ENCODE peak calls at places on chromosomes 7 and 10, in five cellular contexts. X, U, Q, V and F are unnamed samples.

GRCh38 chr10:101649530-101650085 is 45.4 kb downstream of the FBXW4 start:
- DNase-seq in U (no peak), Q (no peak), V (peak; percentile 18), X (no peak), F (no peak)

GRCh38 chr10:77834943-77835668 is 91.4 kb downstream of the DLG5 start:
- DNase-seq in X (no peak), Q (no peak), V (no peak), U (no peak), F (no peak)

GRCh38 chr7:90256778-90257177 is 11.8 kb downstream of the CFAP69 start:
- DNase-seq in V (peak; percentile 17), U (no peak), Q (no peak), X (no peak), F (no peak)

GRCh38 chr7:133709036-133709880 is 417.9 kb upstream of the LRGUK start:
- DNase-seq in Q (no peak), U (no peak), X (no peak), V (peak; percentile 37), F (no peak)

GRCh38 chr10:86960863-86961434 is 2.5 kb downstream of the SNCG start:
- DNase-seq in Q (peak; percentile 34), U (no peak), X (no peak), V (no peak), F (no peak)

GRCh38 chr7:12423355-12423994 is 19.8 kb upstream of the VWDE start:
- DNase-seq in V (peak; percentile 71), X (peak; percentile 77), U (no peak), Q (no peak), F (no peak)

GRCh38 chr7:117652943-117653700 is 173.3 kb downstream of the CFTR start:
- DNase-seq in U (no peak), X (no peak), Q (no peak), V (no peak), F (no peak)

GRCh38 chr10:125523347-125523746 is 159.6 kb downstream of the TEX36 start:
- DNase-seq in Q (no peak), U (no peak), X (no peak), V (no peak), F (no peak)

GRCh38 chr7:944744-945143 is 9.7 kb downstream of the ADAP1 start:
- DNase-seq in V (no peak), U (no peak), X (no peak), Q (no peak), F (no peak)

GRCh38 chr7:50781894-50782293 is 802 bp downstream of the GRB10 start:
- DNase-seq in V (no peak), X (no peak), Q (no peak), U (no peak), F (no peak)

GRCh38 chr10:70699659-70700174 is 27.4 kb downstream of the ADAMTS14 start:
- DNase-seq in V (no peak), Q (peak; percentile 57), X (no peak), U (no peak), F (no peak)

GRCh38 chr7:126569402-126569801 is 683.3 kb downstream of the GRM8 start:
- DNase-seq in U (no peak), Q (no peak), X (no peak), V (no peak), F (no peak)

GRCh38 chr10:12556057-12556456 is 206.7 kb downstream of the CAMK1D start:
- DNase-seq in X (no peak), V (no peak), U (no peak), Q (no peak), F (no peak)

GRCh38 chr7:127776776-127777390 is 124.9 kb downstream of the SND1 start:
- DNase-seq in Q (no peak), U (no peak), X (peak; percentile 66), V (peak; percentile 90), F (no peak)

GRCh38 chr10:42941790-42942189 is 135.1 kb upstream of the RET start:
- DNase-seq in X (no peak), Q (peak; percentile 14), V (no peak), U (no peak), F (no peak)

DNA sequence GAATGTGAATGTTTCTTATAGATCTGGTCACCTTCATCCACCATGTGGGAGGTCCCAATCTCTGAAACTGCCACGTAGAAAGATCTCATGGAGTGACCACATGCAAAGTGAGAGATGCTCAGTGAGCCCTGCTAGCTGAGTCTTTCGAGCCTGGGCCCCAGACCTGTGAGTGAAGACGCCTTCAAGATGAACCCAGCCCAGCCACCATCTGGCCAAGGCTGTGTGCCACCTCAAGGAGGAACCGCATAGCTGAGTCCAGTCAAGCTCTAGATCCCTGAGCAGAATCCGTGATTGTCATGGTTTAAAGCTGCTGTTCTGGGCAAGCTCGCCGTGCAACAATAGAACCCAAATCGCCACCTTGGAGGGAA is 20.2 kb upstream of the PPIF start:
- DNase-seq in V (no peak), X (no peak), U (no peak), Q (no peak), F (no peak)
- H3K4me1 ChIP-seq in V (peaks cover 25% of the 10 kb centered on the region), X (peaks cover 7% of the 10 kb centered on the region), U (peaks cover 33% of the 10 kb centered on the region), Q (no peaks in the 10 kb centered on the region), F (peaks cover 7% of the 10 kb centered on the region)

DNA sequence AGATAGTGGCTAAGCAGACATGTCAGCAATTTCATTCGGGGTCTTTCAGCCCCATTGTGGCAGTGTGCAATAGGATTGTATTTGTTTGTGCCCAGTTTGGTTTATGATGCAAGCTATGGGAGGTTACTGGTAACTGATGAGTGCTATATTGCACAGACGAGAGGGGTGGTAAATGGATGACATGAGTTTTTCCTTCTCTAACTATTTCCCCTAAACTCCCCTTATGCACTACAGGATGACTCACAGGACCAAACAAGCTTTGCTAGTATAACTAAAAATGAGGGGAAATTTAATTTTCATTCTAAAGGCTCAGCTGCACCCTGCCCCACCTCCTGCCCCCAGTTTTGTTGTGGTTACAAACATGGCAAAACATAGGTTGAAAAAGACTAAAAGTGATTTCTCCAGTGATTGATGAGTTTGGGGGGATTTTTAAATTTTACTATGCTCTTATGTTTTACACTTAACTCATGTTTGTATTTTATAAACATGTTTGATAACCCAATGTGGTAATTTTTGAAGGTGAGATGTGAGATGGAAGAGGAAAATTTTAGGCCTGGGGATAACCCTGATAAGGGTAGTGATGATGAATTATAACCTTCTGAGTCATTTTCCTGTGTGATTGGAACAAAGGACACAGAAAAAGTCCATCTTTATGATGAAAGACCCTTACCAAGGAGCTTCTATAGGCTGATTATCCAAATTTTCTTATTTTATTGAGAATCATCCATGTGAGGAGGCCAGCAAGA is 60.8 kb upstream of the NAMPT start:
- DNase-seq in Q (no peak), V (peak; percentile 45), X (peak; percentile 80), U (no peak), F (no peak)
- H3K9ac ChIP-seq in Q (no peak overlapping the region), V (no peak overlapping the region), X (no peak overlapping the region), U (no peak overlapping the region), F (no peak overlapping the region)

DNA sequence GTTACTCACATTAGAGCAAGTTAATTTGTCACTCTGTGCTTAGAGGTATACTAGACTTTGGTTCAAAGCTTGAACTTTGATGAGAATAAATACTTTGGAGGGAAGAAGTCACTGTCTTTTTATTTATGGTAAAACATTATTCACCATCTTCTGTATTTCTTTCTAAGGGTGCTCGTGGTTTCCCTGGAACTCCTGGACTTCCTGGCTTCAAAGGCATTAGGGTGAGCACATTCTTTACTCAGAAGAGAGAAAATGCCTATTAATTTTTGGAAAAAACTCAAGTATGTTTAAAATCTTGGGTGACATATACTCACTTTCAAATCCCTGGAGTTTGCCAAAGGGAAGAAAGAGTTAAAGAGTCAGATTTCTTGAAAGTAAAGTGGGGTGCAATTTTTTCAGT is 10.8 kb downstream of the COL1A2 start:
- DNase-seq in U (no peak), Q (no peak), X (peak; percentile 1), V (peak; percentile 32), F (no peak)
- H3K4me1 ChIP-seq in U (no peaks in the 10 kb centered on the region), Q (no peaks in the 10 kb centered on the region), X (peaks cover 24% of the 10 kb centered on the region), V (peaks cover 90% of the 10 kb centered on the region), F (no peaks in the 10 kb centered on the region)

DNA sequence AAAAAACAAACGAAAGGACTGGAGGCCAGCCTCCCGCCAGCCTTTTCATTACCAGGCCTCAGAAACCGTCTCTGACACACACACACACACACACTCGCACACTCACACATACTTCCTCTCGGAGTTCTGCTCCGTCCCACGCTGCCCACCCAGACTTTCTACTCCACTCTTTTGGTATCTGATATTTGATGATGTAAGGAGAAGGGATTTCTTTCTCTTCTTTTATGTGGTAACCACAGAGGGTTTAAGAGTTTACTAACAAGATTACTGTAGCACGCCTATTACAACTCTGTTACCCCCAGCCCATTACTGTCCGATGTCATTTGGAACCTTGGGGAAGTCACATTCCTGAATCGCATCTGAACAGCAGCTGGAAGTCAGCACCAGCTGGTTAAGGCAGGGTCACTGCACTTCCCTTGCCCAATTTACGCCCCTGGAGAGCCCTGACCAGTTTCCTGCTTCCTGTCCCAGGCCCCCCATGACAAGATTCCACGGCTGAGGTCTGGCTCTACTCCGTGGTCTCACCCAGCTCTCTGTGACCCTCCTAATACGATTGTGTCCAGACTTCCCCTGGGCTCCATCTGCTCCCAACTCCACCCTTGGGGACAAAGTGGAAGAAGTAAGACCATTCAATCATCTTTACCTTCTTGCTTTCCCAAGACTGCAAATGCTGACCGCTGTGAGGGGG is 1.1 kb downstream of the DENND2A start:
- DNase-seq in V (peak; percentile 78), U (no peak), Q (no peak), X (peak; percentile 71), F (no peak)
- H3K9ac ChIP-seq in V (peak overlapping the region; percentile 70), U (no peak overlapping the region), Q (peak overlapping the region; percentile 50), X (peak overlapping the region; percentile 98), F (peak overlapping the region; percentile 62)

GRCh38 chr7:5695709-5696345 is 85.6 kb downstream of the RNF216 start:
- DNase-seq in U (no peak), X (peak; percentile 94), Q (no peak), V (peak; percentile 77), F (no peak)

GRCh38 chr7:5697754-5698487 is 83.5 kb downstream of the RNF216 start:
- DNase-seq in U (no peak), X (no peak), V (no peak), Q (no peak), F (no peak)

GRCh38 chr7:5695037-5695708 is 86.3 kb downstream of the RNF216 start:
- DNase-seq in Q (no peak), U (no peak), X (peak; percentile 87), V (peak; percentile 90), F (no peak)

GRCh38 chr7:5694221-5694754 is 87.2 kb downstream of the RNF216 start:
- DNase-seq in U (no peak), X (peak; percentile 94), V (peak; percentile 94), Q (no peak), F (no peak)

DNA sequence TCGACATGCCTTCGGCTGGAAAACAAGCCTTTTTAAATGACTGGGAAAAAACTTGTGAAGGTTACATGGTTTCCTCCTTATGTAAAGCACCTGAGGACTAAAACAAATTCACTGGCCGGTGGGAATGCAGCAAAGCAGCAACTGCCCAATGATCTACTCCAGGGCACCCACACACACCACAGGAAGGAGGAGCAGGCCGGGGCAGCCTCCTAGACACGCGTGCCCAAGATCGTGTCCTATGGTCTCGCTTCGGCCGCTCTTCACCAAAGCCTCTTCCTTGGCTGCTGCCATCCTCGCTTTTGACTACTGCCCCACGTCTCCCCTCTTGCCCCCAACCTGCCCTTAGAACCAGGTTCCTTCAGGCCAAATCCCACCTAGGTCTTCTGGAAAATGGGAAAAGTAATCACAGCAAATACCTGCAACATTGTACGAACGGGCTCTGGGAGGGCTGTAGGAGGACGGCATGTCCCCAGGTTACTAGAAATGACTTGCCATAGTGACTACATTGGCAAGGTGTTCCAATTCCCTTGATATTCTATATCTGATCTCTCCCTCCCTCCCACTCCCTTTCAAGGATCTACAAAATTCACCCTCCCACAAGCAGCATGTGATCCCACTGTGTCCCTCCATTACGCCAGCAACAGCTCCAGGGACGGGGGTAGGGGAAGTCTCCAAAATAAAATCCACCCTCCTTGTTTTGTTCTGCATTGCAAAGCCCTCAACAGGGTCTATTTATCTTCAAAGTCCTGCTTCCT is 84.9 kb downstream of the RNF216 start:
- DNase-seq in X (no peak), U (no peak), Q (no peak), V (no peak), F (no peak)
- H3K4me1 ChIP-seq in X (peaks cover 49% of the 10 kb centered on the region), U (peaks cover 20% of the 10 kb centered on the region), Q (no peaks in the 10 kb centered on the region), V (peaks cover 47% of the 10 kb centered on the region), F (peaks cover 13% of the 10 kb centered on the region)